ENCODE peak calls at places on chromosomes 5 and 9, in nine cellular contexts. Q, P, X, W, I, D, R, G and N are unnamed samples.
A peak's percentile ranks its signal among the peaks of the same experiment; 100 is the strongest.

GRCh38 chr9:116144038-116144437 is 9.6 kb upstream of the PAPPA start:
- DNase-seq in Q (no peak), P (peak; percentile 82), X (no peak), W (no peak), I (no peak), D (no peak), R (peak; percentile 49), G (no peak), N (no peak)

GRCh38 chr9:74952281-74953151 is at the start of gene C9orf40:
- DNase-seq in Q (peak; percentile 96), P (peak; percentile 73), X (peak; percentile 86), W (peak; percentile 90), I (peak; percentile 85), D (peak; percentile 96), R (peak; percentile 82), G (no peak), N (peak; percentile 94)

GRCh38 chr5:1537166-1538154 is 13.7 kb upstream of the LPCAT1 start:
- DNase-seq in Q (no peak), P (no peak), X (no peak), W (no peak), I (no peak), D (no peak), R (no peak), G (no peak), N (no peak)

GRCh38 chr5:31113666-31114065 is 79.8 kb upstream of the CDH6 start:
- DNase-seq in Q (no peak), P (no peak), X (no peak), W (no peak), I (no peak), D (no peak), R (no peak), G (no peak), N (no peak)

GRCh38 chr5:56094579-56095361 is 100.0 kb upstream of the IL6ST start:
- DNase-seq in Q (no peak), P (no peak), X (no peak), W (no peak), I (no peak), D (no peak), R (no peak), G (no peak), N (no peak)

GRCh38 chr5:67281874-67282273 is 85.3 kb upstream of the CD180 start:
- DNase-seq in Q (no peak), P (no peak), X (no peak), W (no peak), I (no peak), D (no peak), R (no peak), G (no peak), N (no peak)

GRCh38 chr5:10689391-10690081 is 71.5 kb downstream of the DAP start:
- DNase-seq in Q (peak; percentile 56), P (peak; percentile 68), X (no peak), W (peak; percentile 34), I (no peak), D (no peak), R (peak; percentile 57), G (no peak), N (no peak)

GRCh38 chr5:167973126-167973525 is 318.3 kb upstream of the WWC1 start:
- DNase-seq in Q (no peak), P (no peak), X (no peak), W (no peak), I (no peak), D (no peak), R (no peak), G (no peak), N (no peak)

GRCh38 chr5:143355710-143356109 is 47.8 kb downstream of the NR3C1 start:
- DNase-seq in Q (no peak), P (peak; percentile 87), X (peak; percentile 35), W (peak; percentile 83), I (peak; percentile 49), D (peak; percentile 80), R (peak; percentile 98), G (peak; percentile 60), N (no peak)

GRCh38 chr9:113409883-113410206 is 630 bp downstream of the POLE3 start:
- DNase-seq in Q (no peak), P (no peak), X (no peak), W (no peak), I (no peak), D (no peak), R (no peak), G (no peak), N (no peak)

GRCh38 chr9:108551030-108551964 is 304.5 kb downstream of the ACTL7B start:
- DNase-seq in Q (no peak), P (peak; percentile 91), X (no peak), W (peak; percentile 53), I (no peak), D (peak; percentile 50), R (peak; percentile 97), G (peak; percentile 65), N (no peak)
- TF ChIP-seq CTCF in Q (no peak), P (no peak), X (no peak), W (no peak), I (no peak), D (no peak), R (no peak), G (no peak), N (no peak)

DNA sequence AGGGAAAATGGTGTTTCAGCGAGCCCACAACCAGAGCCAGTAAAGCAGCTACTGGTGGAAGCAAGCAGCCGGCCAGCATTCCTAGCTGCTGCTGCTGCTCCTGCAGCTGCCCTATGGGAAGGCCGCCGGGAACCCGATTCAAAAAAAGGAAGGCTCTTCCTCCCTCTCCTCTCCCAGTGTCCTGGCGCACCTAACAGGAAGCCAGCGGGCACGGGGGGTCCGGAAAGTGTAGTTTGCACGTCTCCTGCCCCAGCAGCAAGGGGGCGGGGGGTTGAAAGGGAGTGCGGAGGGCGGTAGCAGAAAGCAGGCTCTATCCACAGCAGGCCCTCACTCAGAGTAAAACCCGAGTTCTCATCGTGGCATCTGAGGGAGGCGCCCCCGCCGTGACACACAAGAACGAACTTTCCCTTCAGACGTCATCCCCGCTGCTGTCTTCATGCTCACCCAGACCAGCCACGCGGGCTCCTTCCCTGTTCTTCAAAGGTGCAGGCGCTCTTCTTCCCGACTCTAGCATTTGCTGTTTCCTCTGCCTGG is 16.5 kb downstream of the GRXCR2 start:
- DNase-seq in Q (peak; percentile 67), P (no peak), X (peak; percentile 51), W (peak; percentile 54), I (peak; percentile 24), D (peak; percentile 73), R (no peak), G (no peak), N (peak; percentile 48)
- TF ChIP-seq CTCF in Q (no peak), P (no peak), X (no peak), W (no peak), I (no peak), D (no peak), R (no peak), G (no peak), N (no peak)

GRCh38 chr5:135251099-135251498 is 147.9 kb downstream of the MACROH2A1 start:
- DNase-seq in Q (no peak), P (no peak), X (peak; percentile 2), W (no peak), I (no peak), D (no peak), R (no peak), G (no peak), N (no peak)
- TF ChIP-seq CTCF in Q (no peak), P (no peak), X (no peak), W (no peak), I (no peak), D (no peak), R (no peak), G (no peak), N (no peak)

GRCh38 chr9:90915693-90916092 is 114.1 kb downstream of the SYK start:
- DNase-seq in Q (peak; percentile 61), P (peak; percentile 33), X (no peak), W (peak; percentile 28), I (no peak), D (peak; percentile 46), R (peak; percentile 54), G (no peak), N (no peak)
- TF ChIP-seq CTCF in Q (peak; percentile 3), P (peak; percentile 48), X (no peak), W (no peak), I (no peak), D (peak; percentile 31), R (no peak), G (peak; percentile 42), N (no peak)